ENCODE peak calls at places on chromosomes 1 and 21, in eight cellular contexts. S is NCI-H510A; D is Kasumi-1; P is H54; Z is CD8-positive, alpha-beta T cell; N is keratinocyte; Q is stimulated activated CD8-positive, alpha-beta memory T cell treated with anti-CD3 and anti-CD28 coated beads, Interleukin-2, amount 100 ng/mL, for 1 hour; L is COLO829. O is an unnamed sample.

GRCh38 chr1:201766117-201766863 is 62.7 kb upstream of the IPO9 start:
- DNase-seq in S (no peak), D (no peak), P (peak; percentile 58), Z (no peak), N (no peak), Q (no peak), L (no peak), O (no peak)

GRCh38 chr1:192550922-192551534 is 24.5 kb upstream of the RGS1 start:
- DNase-seq in S (no peak), D (peak; percentile 90), P (peak; percentile 16), Z (no peak), N (no peak), Q (no peak), L (peak; percentile 72), O (no peak)

GRCh38 chr1:28640766-28641165 is 2.1 kb downstream of the TAF12 start:
- DNase-seq in S (no peak), D (peak; percentile 66), P (no peak), Z (no peak), N (no peak), Q (no peak), L (no peak), O (no peak)

GRCh38 chr1:167161242-167161641 is 59.4 kb upstream of the POU2F1 start:
- DNase-seq in S (no peak), D (no peak), P (no peak), Z (no peak), N (peak; percentile 91), Q (no peak), L (no peak), O (no peak)

GRCh38 chr21:15060776-15061175 is 4.0 kb downstream of the NRIP1 start:
- DNase-seq in S (no peak), D (no peak), P (no peak), Z (no peak), N (no peak), Q (no peak), L (no peak), O (no peak)

GRCh38 chr1:114108741-114109255 is 44.9 kb downstream of the SYT6 start:
- DNase-seq in S (no peak), D (no peak), P (no peak), Z (no peak), N (no peak), Q (no peak), L (peak; percentile 50), O (no peak)

GRCh38 chr21:46063227-46063626 is 34.7 kb upstream of the COL6A2 start:
- DNase-seq in S (no peak), D (no peak), P (no peak), Z (no peak), N (no peak), Q (no peak), L (no peak), O (no peak)

GRCh38 chr1:232594018-232594502 is 35.9 kb downstream of the SIPA1L2 start:
- DNase-seq in S (no peak), D (no peak), P (no peak), Z (no peak), N (no peak), Q (no peak), L (no peak), O (no peak)

O was measured in esophagus squamous epithelium.